ENCODE peak calls at places on chromosomes 6 and 20, in ten cellular contexts. One of them, this sample, is unnamed.

GRCh38 chr20:9889270-9889981 is 50.5 kb upstream of the PAK5 start:
- DNase-seq in amygdala: no peak
- DNase-seq in Caco-2: no peak
- DNase-seq in upper lobe of left lung: no peak
- DNase-seq in adrenal gland: no peak
- DNase-seq in AG09309: no peak
- DNase-seq in cardiac fibroblast: no peak
- DNase-seq in NCI-H2171 treated with DMSO at 0.1 percent for 48 hours: no peak
- DNase-seq in tibial artery: no peak
- DNase-seq in lung microvascular endothelial cell: peak
- DNase-seq in this sample: no peak

GRCh38 chr20:36336204-36336603 is 30.1 kb downstream of the DLGAP4 start:
- DNase-seq in Caco-2: no peak
- DNase-seq in AG09309: no peak
- DNase-seq in tibial artery: no peak
- DNase-seq in amygdala: no peak
- DNase-seq in cardiac fibroblast: no peak
- DNase-seq in adrenal gland: no peak
- DNase-seq in upper lobe of left lung: no peak
- DNase-seq in NCI-H2171 treated with DMSO at 0.1 percent for 48 hours: no peak
- DNase-seq in lung microvascular endothelial cell: no peak
- DNase-seq in this sample: no peak

GRCh38 chr6:97437087-97437486 is 154.1 kb upstream of the MMS22L start:
- DNase-seq in upper lobe of left lung: no peak
- DNase-seq in amygdala: no peak
- DNase-seq in adrenal gland: no peak
- DNase-seq in tibial artery: no peak
- DNase-seq in Caco-2: no peak
- DNase-seq in lung microvascular endothelial cell: peak
- DNase-seq in cardiac fibroblast: peak
- DNase-seq in AG09309: peak
- DNase-seq in NCI-H2171 treated with DMSO at 0.1 percent for 48 hours: peak
- DNase-seq in this sample: no peak

GRCh38 chr20:61871913-61872312 is 193.8 kb downstream of the TAF4 start:
- DNase-seq in tibial artery: no peak
- DNase-seq in AG09309: no peak
- DNase-seq in NCI-H2171 treated with DMSO at 0.1 percent for 48 hours: no peak
- DNase-seq in upper lobe of left lung: peak
- DNase-seq in adrenal gland: no peak
- DNase-seq in Caco-2: no peak
- DNase-seq in cardiac fibroblast: no peak
- DNase-seq in amygdala: no peak
- DNase-seq in lung microvascular endothelial cell: no peak
- DNase-seq in this sample: no peak

GRCh38 chr20:36538026-36538764 is 3.1 kb upstream of the MYL9 start:
- DNase-seq in lung microvascular endothelial cell: peak
- DNase-seq in NCI-H2171 treated with DMSO at 0.1 percent for 48 hours: peak
- DNase-seq in adrenal gland: no peak
- DNase-seq in upper lobe of left lung: no peak
- DNase-seq in amygdala: no peak
- DNase-seq in Caco-2: no peak
- DNase-seq in tibial artery: peak
- DNase-seq in cardiac fibroblast: peak
- DNase-seq in AG09309: no peak
- DNase-seq in this sample: no peak

GRCh38 chr6:43078651-43079050 is 2.5 kb downstream of the PTK7 start:
- DNase-seq in upper lobe of left lung: no peak
- DNase-seq in Caco-2: no peak
- DNase-seq in cardiac fibroblast: no peak
- DNase-seq in amygdala: no peak
- DNase-seq in tibial artery: no peak
- DNase-seq in lung microvascular endothelial cell: no peak
- DNase-seq in adrenal gland: no peak
- DNase-seq in AG09309: peak
- DNase-seq in NCI-H2171 treated with DMSO at 0.1 percent for 48 hours: no peak
- DNase-seq in this sample: no peak

GRCh38 chr20:46916244-46916603 is 21.6 kb downstream of the EYA2 start:
- DNase-seq in Caco-2: no peak
- DNase-seq in lung microvascular endothelial cell: no peak
- DNase-seq in AG09309: no peak
- DNase-seq in upper lobe of left lung: no peak
- DNase-seq in tibial artery: no peak
- DNase-seq in NCI-H2171 treated with DMSO at 0.1 percent for 48 hours: no peak
- DNase-seq in adrenal gland: no peak
- DNase-seq in amygdala: no peak
- DNase-seq in cardiac fibroblast: no peak
- DNase-seq in this sample: no peak

GRCh38 chr6:145139451-145139850 is 595.9 kb downstream of the EPM2A start:
- DNase-seq in amygdala: no peak
- DNase-seq in tibial artery: no peak
- DNase-seq in adrenal gland: no peak
- DNase-seq in lung microvascular endothelial cell: no peak
- DNase-seq in NCI-H2171 treated with DMSO at 0.1 percent for 48 hours: no peak
- DNase-seq in cardiac fibroblast: no peak
- DNase-seq in upper lobe of left lung: no peak
- DNase-seq in AG09309: no peak
- DNase-seq in Caco-2: no peak
- DNase-seq in this sample: no peak

This sample was measured in type B pancreatic cell.